ENCODE peak calls at places on chromosomes 3 and 15, in five cellular contexts. Y, T, B, D and N are unnamed samples.

GRCh38 chr15:47586653-47587224 is 130.6 kb upstream of the SEMA6D start:
- DNase-seq in Y (no peak), T (no peak), B (no peak), D (no peak), N (no peak)

GRCh38 chr15:92886815-92887214 is 13.3 kb upstream of the CHD2 start:
- DNase-seq in Y (no peak), T (no peak), B (no peak), D (no peak), N (no peak)

GRCh38 chr3:43094851-43095250 is 11.0 kb downstream of the POMGNT2 start:
- DNase-seq in Y (no peak), T (no peak), B (no peak), D (no peak), N (peak)

GRCh38 chr3:160982497-160982896 is 122.7 kb downstream of the B3GALNT1 start:
- DNase-seq in Y (no peak), T (no peak), B (no peak), D (peak), N (no peak)

GRCh38 chr3:43921056-43921455 is 230.3 kb downstream of the ABHD5 start:
- DNase-seq in Y (no peak), T (no peak), B (no peak), D (no peak), N (no peak)

GRCh38 chr3:46867550-46867898 is 4.3 kb upstream of the MYL3 start:
- DNase-seq in Y (peak), T (no peak), B (no peak), D (no peak), N (no peak)

GRCh38 chr15:35115155-35115725 is 30.1 kb upstream of the NANOGP8 start:
- DNase-seq in Y (peak), T (no peak), B (peak), D (no peak), N (no peak)

GRCh38 chr15:42130246-42130986 is 26.0 kb downstream of the PLA2G4F start:
- DNase-seq in Y (no peak), T (no peak), B (no peak), D (no peak), N (peak)

GRCh38 chr3:31225923-31226322 is 306.8 kb upstream of the STT3B start:
- DNase-seq in Y (no peak), T (no peak), B (no peak), D (peak), N (no peak)

GRCh38 chr3:45437388-45437787 is 49.0 kb downstream of the LARS2 start:
- DNase-seq in Y (no peak), T (no peak), B (no peak), D (no peak), N (no peak)

GRCh38 chr3:171867976-171868375 is 24.8 kb downstream of the TMEM212 start:
- DNase-seq in Y (no peak), T (no peak), B (no peak), D (peak), N (no peak)

GRCh38 chr3:102104093-102104492 is 254.8 kb downstream of the NFKBIZ start:
- DNase-seq in Y (no peak), T (no peak), B (no peak), D (no peak), N (no peak)

GRCh38 chr3:64266983-64267382 is 41.7 kb upstream of the PRICKLE2 start:
- DNase-seq in Y (no peak), T (no peak), B (no peak), D (no peak), N (peak)

DNA sequence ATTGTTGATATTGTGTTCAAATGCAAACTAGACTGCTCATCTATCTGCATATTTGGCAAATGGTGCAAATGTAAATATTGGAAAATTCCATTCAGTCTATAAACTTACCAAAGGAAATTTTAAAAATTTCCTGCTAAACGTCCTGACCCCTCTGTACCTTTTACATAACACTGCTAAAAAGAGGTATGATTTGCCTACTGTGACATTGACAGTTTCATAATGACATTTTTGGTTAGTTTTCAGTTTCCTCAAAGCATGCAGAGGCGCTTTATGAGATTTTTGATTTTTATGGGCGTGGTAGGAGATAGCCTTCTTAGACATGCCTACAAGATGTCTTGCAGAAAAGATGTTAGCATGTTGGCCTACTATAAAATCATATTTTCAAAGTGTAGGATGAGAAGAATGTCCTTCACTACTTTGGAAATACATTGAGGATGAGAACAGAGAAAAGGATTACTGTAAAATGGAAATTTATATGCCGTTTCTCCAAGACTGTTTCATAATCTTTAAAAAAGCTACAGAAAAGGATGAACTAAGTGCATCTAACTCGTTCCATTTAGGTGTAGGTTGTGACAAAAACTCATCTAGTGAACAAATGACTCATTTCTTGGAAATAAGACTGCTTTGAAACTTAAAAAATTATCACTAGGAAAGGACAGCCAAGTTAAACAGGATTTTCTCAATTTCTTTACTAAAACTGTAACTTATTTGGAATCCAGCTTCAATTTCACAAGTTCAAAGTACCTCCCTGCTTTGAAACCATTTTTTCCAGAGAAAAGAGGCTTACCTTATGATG is 14.5 kb upstream of the ISLR start:
- DNase-seq in Y (no peak), T (no peak), B (no peak), D (no peak), N (no peak)
- H3K4me3 ChIP-seq in Y (no peak), T (no peak), B (no peak), D (no peak), N (no peak)

GRCh38 chr3:191455257-191455952 is 5.6 kb upstream of the PYDC2 start:
- DNase-seq in Y (no peak), T (no peak), B (no peak), D (no peak), N (no peak)
- H3K4me3 ChIP-seq in Y (no peak), T (no peak), B (no peak), D (no peak), N (no peak)

DNA sequence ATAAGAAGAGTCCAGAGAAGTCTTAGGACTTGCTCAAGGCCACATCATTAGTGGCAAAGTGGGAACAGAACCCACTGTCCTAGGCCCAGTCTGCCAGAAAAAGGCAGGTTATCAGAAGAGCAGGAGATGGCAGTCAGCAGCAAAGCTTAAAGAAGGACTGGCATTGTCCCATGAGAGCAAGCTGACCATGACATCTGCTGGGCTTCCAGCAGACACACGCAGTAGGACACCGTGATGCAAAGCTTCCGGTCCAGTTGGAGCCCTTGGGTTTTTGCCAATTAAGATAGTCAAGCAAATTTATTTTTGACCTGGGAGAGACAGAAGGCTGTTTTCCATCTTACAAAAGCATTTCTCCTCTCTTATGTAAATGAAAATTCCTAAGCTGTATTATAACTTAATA is 42.1 kb downstream of the ZBTB38 start:
- DNase-seq in Y (peak), T (no peak), B (no peak), D (no peak), N (peak)
- H3K4me3 ChIP-seq in Y (no peak), T (no peak), B (no peak), D (no peak), N (no peak)

DNA sequence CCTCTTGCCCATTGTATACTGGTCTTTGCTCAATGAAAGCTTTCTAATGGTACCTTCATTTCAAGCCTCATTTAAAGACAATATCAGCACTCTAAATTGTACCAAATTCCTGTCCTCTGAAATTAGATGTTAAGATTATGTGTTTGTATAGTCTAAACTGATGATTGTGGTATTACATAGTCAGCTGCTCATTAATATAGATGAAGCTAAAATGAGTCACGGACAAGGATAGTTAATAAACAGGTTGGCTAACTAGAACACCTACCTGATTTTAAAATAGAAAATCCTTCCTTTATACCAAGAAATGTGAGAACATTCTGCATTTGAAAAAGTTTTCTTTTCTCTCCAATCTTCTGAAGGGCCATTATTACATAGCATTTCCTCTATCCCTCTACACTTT is 2.9 kb downstream of the PRKCI start:
- DNase-seq in Y (no peak), T (no peak), B (no peak), D (no peak), N (no peak)
- H3K4me3 ChIP-seq in Y (no peak), T (no peak), B (no peak), D (no peak), N (no peak)

DNA sequence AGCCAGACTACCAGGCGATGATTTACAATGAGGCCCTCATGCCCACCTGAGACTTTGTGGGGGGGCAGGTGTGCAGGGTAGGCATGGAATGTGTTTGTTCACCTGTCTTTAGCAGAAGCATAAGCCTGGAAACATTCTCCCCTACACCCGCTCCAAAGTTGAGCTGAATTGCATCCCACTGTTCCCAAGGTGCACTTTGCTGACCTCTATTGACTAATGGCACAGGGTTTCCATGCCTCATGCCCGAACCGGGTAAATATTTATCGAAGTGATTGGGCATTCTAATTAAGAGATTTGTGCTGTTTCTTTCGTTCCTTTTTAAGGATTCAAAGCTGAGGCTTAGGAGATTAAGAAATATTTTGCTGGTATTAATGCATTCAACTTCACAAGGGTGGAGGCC is 6.5 kb upstream of the TLE3 start:
- DNase-seq in Y (no peak), T (no peak), B (no peak), D (no peak), N (no peak)
- H3K4me3 ChIP-seq in Y (peak), T (no peak), B (no peak), D (no peak), N (no peak)

GRCh38 chr15:70643783-70644125 is 119.6 kb downstream of the UACA start:
- DNase-seq in Y (no peak), T (peak), B (no peak), D (no peak), N (no peak)
- H3K4me3 ChIP-seq in Y (no peak), T (no peak), B (no peak), D (no peak), N (no peak)

GRCh38 chr3:179037361-179037760 is 34.2 kb downstream of the ZMAT3 start:
- DNase-seq in Y (no peak), T (no peak), B (no peak), D (no peak), N (no peak)
- H3K4me3 ChIP-seq in Y (no peak), T (no peak), B (no peak), D (no peak), N (no peak)